ENCODE peak calls at places on chromosomes 11 and 22, in four cellular contexts. H is HCT116, G is K562, Q is HepG2. P is an unnamed sample.

GRCh38 chr11:14565845-14566244 is 45.7 kb upstream of the PSMA1 start:
- DNase-seq in G (no peak), Q (no peak), H (no peak), P (no peak)

GRCh38 chr22:27783436-27784098 is 18.0 kb downstream of the MN1 start:
- DNase-seq in Q (no peak), H (no peak), G (no peak), P (no peak)

GRCh38 chr22:20566420-20567260 is 59.2 kb downstream of the MED15 start:
- DNase-seq in G (no peak), H (no peak), Q (no peak), P (no peak)

GRCh38 chr11:130999992-131000770 is 83.9 kb upstream of the SNX19 start:
- DNase-seq in H (peak), Q (peak), G (no peak), P (peak)

GRCh38 chr11:55969845-55970244 is at the start of gene OR10AG1:
- DNase-seq in Q (no peak), G (no peak), H (no peak), P (no peak)

GRCh38 chr11:64379817-64380709 is 21.1 kb downstream of the RPS6KA4 start:
- DNase-seq in G (no peak), Q (no peak), H (no peak), P (no peak)

GRCh38 chr11:134047586-134047999 is 21.3 kb upstream of the JAM3 start:
- DNase-seq in G (no peak), H (no peak), Q (no peak), P (no peak)

GRCh38 chr11:94537051-94537600 is 6.6 kb upstream of the FUT4 start:
- DNase-seq in G (no peak), H (no peak), Q (no peak), P (no peak)

GRCh38 chr11:96168623-96169022 is 174.4 kb downstream of the MAML2 start:
- DNase-seq in Q (no peak), G (no peak), H (no peak), P (no peak)

GRCh38 chr22:45503071-45503815 is 560 bp downstream of the FBLN1 start:
- DNase-seq in Q (no peak), G (no peak), H (no peak), P (no peak)

GRCh38 chr22:46638601-46639431 is 18.6 kb downstream of the GRAMD4 start:
- DNase-seq in G (no peak), Q (peak), H (no peak), P (no peak)

GRCh38 chr11:77672276-77672675 is 34.7 kb upstream of the CLNS1A start:
- DNase-seq in H (no peak), Q (no peak), G (no peak), P (no peak)

GRCh38 chr11:81990659-81991443 is 742.8 kb downstream of the FAM181B start:
- DNase-seq in Q (no peak), G (no peak), H (no peak), P (no peak)

GRCh38 chr22:22462813-22463567 is 45.6 kb downstream of the ZNF280B start:
- DNase-seq in H (no peak), G (peak), Q (peak), P (no peak)

GRCh38 chr22:46239261-46240048 is 10.6 kb downstream of the CDPF1 start:
- DNase-seq in Q (no peak), H (no peak), G (no peak), P (no peak)

GRCh38 chr11:111633248-111633647 is 31.0 kb downstream of the SIK2 start:
- DNase-seq in Q (peak), H (no peak), G (no peak), P (no peak)

GRCh38 chr11:72308226-72309073 is 64.5 kb upstream of the PHOX2A start:
- DNase-seq in G (peak), H (no peak), Q (no peak), P (no peak)

GRCh38 chr11:90840071-90840470 is 617.2 kb upstream of the CHORDC1 start:
- DNase-seq in G (no peak), Q (no peak), H (no peak), P (no peak)

GRCh38 chr11:116557261-116557660 is 215.5 kb downstream of the BUD13 start:
- DNase-seq in G (no peak), Q (no peak), H (no peak), P (no peak)

GRCh38 chr11:68050371-68050841 is 11.6 kb downstream of the TCIRG1 start:
- DNase-seq in Q (no peak), G (no peak), H (no peak), P (no peak)

GRCh38 chr11:60345489-60345888 is 18.4 kb downstream of the MS4A6E start:
- DNase-seq in Q (peak), H (peak), G (peak), P (no peak)

GRCh38 chr22:22753526-22754267 is 109.3 kb downstream of the GGTLC2 start:
- DNase-seq in Q (peak), G (peak), H (peak), P (no peak)

GRCh38 chr11:106137061-106137460 is 59.6 kb downstream of the AASDHPPT start:
- DNase-seq in Q (no peak), G (no peak), H (no peak), P (no peak)

GRCh38 chr11:36596880-36597279 is 1.2 kb downstream of the RAG2 start:
- DNase-seq in Q (no peak), H (no peak), G (no peak), P (no peak)
- H3K4me3 ChIP-seq in Q (no peak), H (no peak), G (no peak), P (no peak)

GRCh38 chr11:100735949-100736675 is 49.0 kb downstream of the ARHGAP42 start:
- DNase-seq in G (no peak), H (no peak), Q (no peak), P (no peak)
- TF ChIP-seq TCF7L2 in G (no peak), H (no peak), Q (no peak), P (no peak)

DNA sequence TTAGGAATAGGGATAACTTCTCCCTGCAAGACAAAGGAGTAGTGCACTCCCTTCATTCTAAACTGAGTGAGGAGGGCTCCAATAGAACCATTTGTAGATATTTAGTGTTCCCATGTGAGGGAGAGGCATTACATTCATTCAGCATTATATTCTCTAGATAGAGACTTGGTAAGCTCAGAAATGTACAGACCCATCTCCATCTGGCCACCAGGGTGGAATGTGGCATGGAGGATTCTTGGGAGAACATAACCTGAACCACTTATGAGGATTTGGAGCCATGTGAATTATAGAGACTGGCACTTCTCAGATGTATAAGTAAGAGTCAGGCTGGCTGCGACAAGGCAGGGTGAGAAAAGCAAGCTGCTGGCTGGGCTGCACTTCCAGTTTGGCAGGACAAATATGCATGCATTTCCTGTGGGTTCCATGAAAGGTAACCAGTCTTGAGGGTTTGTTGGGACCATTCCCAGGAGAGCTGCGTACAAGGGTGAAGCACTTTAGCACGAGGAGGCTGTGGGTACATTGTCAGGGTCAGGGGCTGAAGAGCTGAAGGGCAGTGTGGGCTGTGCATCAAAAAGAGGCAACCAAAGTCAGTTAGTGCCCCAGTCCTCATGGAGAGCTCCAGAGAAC is 9.2 kb downstream of the RRP8 start:
- DNase-seq in G (no peak), Q (no peak), H (no peak), P (no peak)
- TF ChIP-seq CTCF in G (no peak), Q (no peak), H (peak), P (no peak)

GRCh38 chr22:23895599-23896144 is 1.5 kb downstream of the MIF start:
- DNase-seq in H (no peak), Q (no peak), G (no peak), P (no peak)

GRCh38 chr22:23897320-23897719 is 3.1 kb downstream of the MIF start:
- DNase-seq in G (no peak), H (no peak), Q (no peak), P (no peak)

GRCh38 chr22:23896523-23897186 is 2.5 kb downstream of the MIF start:
- DNase-seq in Q (no peak), H (no peak), G (no peak), P (no peak)

GRCh38 chr22:23894710-23895598 is 771 bp downstream of the MIF start:
- DNase-seq in G (peak), Q (peak), H (peak), P (peak)

DNA sequence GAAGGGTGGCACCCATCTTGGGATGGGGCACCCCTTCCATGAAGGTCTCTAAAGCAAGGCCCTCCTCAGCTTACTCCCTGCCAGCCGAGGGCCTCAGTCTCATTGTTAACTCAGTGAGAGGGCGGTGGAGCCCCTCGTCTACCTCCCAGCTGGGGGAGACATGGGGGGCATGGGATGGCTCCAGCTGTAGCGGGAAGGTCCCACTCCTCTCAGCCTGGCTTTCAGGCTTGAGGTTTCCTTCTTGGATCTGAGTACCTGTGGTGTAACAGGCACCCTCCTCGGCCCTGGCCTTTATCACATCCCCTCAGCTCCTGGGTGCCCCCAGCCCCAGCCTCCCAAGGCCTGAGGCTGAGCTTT is 2.0 kb downstream of the MIF start:
- DNase-seq in Q (no peak), G (no peak), H (no peak), P (no peak)
- H3K4me3 ChIP-seq in Q (peak), G (peak), H (peak), P (peak)

GRCh38 chr11:74932797-74933196 is 16.1 kb downstream of the XRRA1 start:
- DNase-seq in G (no peak), H (no peak), Q (no peak), P (no peak)
- TF ChIP-seq TCF7L2 in G (no peak), H (no peak), Q (no peak), P (no peak)

GRCh38 chr11:65580031-65580692 is 4.3 kb downstream of the EHBP1L1 start:
- DNase-seq in Q (no peak), G (no peak), H (no peak), P (no peak)
- TF ChIP-seq CTCF in Q (no peak), G (no peak), H (no peak), P (no peak)